ENCODE peak calls at places on chromosomes 4 and X, in nine cellular contexts. K is RPMI7951; J is HCT116; W is lower leg skin; B is midbrain; T is stimulated activated naive CD8-positive, alpha-beta T cell treated with anti-CD3 and anti-CD28 coated beads, Interleukin-15, amount 100 ng/mL, for 72 hours; G is dermis microvascular lymphatic vessel endothelial cell; S is SHP77 treated with DMSO at 0.1 percent for 48 hours; D is upper lobe of left lung. N is an unnamed sample.

GRCh38 chr4:173855015-173855414 is 325.0 kb upstream of the HAND2 start:
- DNase-seq in K (no peak), J (no peak), W (no peak), B (no peak), T (no peak), G (no peak), S (no peak), D (no peak), N (no peak)

GRCh38 chr4:100075056-100075455 is 115.2 kb downstream of the DDIT4L start:
- DNase-seq in K (no peak), J (no peak), W (no peak), B (no peak), T (no peak), G (no peak), S (no peak), D (no peak), N (no peak)

GRCh38 chr4:16021804-16022560 is 59.0 kb upstream of the FGFBP2 start:
- DNase-seq in K (no peak), J (no peak), W (no peak), B (no peak), T (no peak), G (peak), S (no peak), D (no peak), N (no peak)

GRCh38 chr4:31370866-31371465 is 650.8 kb downstream of the PCDH7 start:
- DNase-seq in K (peak), J (peak), W (no peak), B (peak), T (no peak), G (peak), S (no peak), D (no peak), N (peak)

GRCh38 chrX:53684415-53685192 is 1.9 kb downstream of the HUWE1 start:
- DNase-seq in K (peak), J (no peak), W (no peak), B (no peak), T (no peak), G (peak), S (peak), D (peak), N (peak)

GRCh38 chr4:88359558-88359957 is 19.1 kb upstream of the HERC6 start:
- DNase-seq in K (no peak), J (no peak), W (no peak), B (no peak), T (no peak), G (no peak), S (no peak), D (no peak), N (no peak)

GRCh38 chr4:89549907-89550306 is 242.3 kb upstream of the GPRIN3 start:
- DNase-seq in K (peak), J (no peak), W (no peak), B (no peak), T (no peak), G (peak), S (no peak), D (no peak), N (no peak)

GRCh38 chrX:77167993-77168392 is 279.2 kb upstream of the FGF16 start:
- DNase-seq in K (no peak), J (no peak), W (no peak), B (no peak), T (no peak), G (peak), S (peak), D (no peak), N (no peak)

GRCh38 chr4:38365261-38365660 is 298.7 kb upstream of the KLF3 start:
- DNase-seq in K (no peak), J (no peak), W (no peak), B (no peak), T (no peak), G (no peak), S (no peak), D (no peak), N (no peak)

GRCh38 chr4:65971686-65972085 is 301.4 kb upstream of the EPHA5 start:
- DNase-seq in K (no peak), J (no peak), W (no peak), B (no peak), T (no peak), G (no peak), S (no peak), D (no peak), N (no peak)

GRCh38 chr4:56995525-56995924 is 16.8 kb downstream of the POLR2B start:
- DNase-seq in K (no peak), J (no peak), W (peak), B (peak), T (no peak), G (peak), S (no peak), D (no peak), N (peak)

N was measured in NCI-H1694 treated with DMSO at 0.1 percent for 48 hours.